ENCODE peak calls at places on chromosomes 7 and 10, in ten cellular contexts. F is hepatocyte; A is IMR-90; C is mesendoderm; W is tibial artery; R is GM20000; P is activated CD4-positive, alpha-beta T cell treated with anti-CD3 and anti-CD28 coated beads, Interleukin-2, amount 50 U/mL, for 4 hours; V is central memory CD4-positive, alpha-beta T cell; B is hypothalamus; E is stimulated activated CD4-positive, alpha-beta T cell treated with anti-CD3 and anti-CD28 coated beads, Interleukin-2, amount 100 ng/mL, for 48 hours. Q is an unnamed sample.
A peak's percentile ranks its signal among the peaks of the same experiment; 100 is the strongest.

GRCh38 chr7:158828343-158829020 is 827 bp downstream of the ESYT2 start:
- DNase-seq in A (no peak), R (peak; percentile 56), F (peak; percentile 62), E (no peak), V (no peak), P (peak; percentile 7), B (no peak), W (peak; percentile 81), C (peak; percentile 68), Q (no peak)

GRCh38 chr7:45697576-45698136 is 123.5 kb downstream of the ADCY1 start:
- DNase-seq in W (no peak), A (peak; percentile 57), R (no peak), C (no peak), F (no peak), B (no peak), E (no peak), V (no peak), P (no peak), Q (no peak)

GRCh38 chr7:102193806-102194205 is 92.9 kb upstream of the SH2B2 start:
- DNase-seq in B (no peak), E (no peak), V (no peak), F (peak; percentile 16), P (no peak), R (no peak), A (peak; percentile 45), W (no peak), C (no peak), Q (no peak)

GRCh38 chr7:150668472-150668911 is 17.0 kb upstream of the GIMAP2 start:
- DNase-seq in W (no peak), E (peak; percentile 37), A (no peak), P (peak; percentile 57), R (peak; percentile 70), C (no peak), B (no peak), F (no peak), V (peak; percentile 83), Q (no peak)

GRCh38 chr7:128946936-128947830 is 9.5 kb downstream of the IRF5 start:
- DNase-seq in A (no peak), C (peak; percentile 42), P (no peak), W (no peak), R (peak; percentile 14), B (no peak), E (no peak), F (no peak), V (no peak), Q (peak; percentile 46)

GRCh38 chr10:8726087-8726486 is 671.6 kb downstream of the GATA3 start:
- DNase-seq in W (no peak), R (no peak), V (no peak), F (no peak), E (no peak), A (no peak), P (no peak), B (no peak), C (no peak), Q (no peak)

GRCh38 chr10:33310853-33311252 is 23.6 kb downstream of the NRP1 start:
- DNase-seq in F (no peak), R (no peak), W (no peak), V (no peak), A (no peak), P (no peak), B (no peak), E (no peak), C (no peak), Q (no peak)

GRCh38 chr10:75743231-75743864 is 311.9 kb downstream of the LRMDA start:
- DNase-seq in R (no peak), B (no peak), C (peak; percentile 13), F (peak; percentile 23), P (no peak), W (no peak), A (no peak), E (no peak), V (no peak), Q (no peak)

GRCh38 chr7:149284343-149284742 is 22.3 kb downstream of the ZNF783 start:
- DNase-seq in W (no peak), V (peak; percentile 77), F (no peak), A (no peak), B (no peak), C (no peak), P (peak; percentile 27), E (peak; percentile 16), R (peak; percentile 49), Q (peak; percentile 54)

GRCh38 chr10:16967000-16967865 is 150.0 kb upstream of the RSU1 start:
- DNase-seq in P (no peak), A (peak; percentile 94), B (no peak), C (no peak), E (no peak), V (no peak), F (peak; percentile 43), R (no peak), W (no peak), Q (no peak)

Q was measured in NAMALWA.